ENCODE peak calls at places on chromosomes 6 and 20, in four cellular contexts. P is WTC11, D is SK-N-SH, F is GM12878. J is an unnamed sample.

GRCh38 chr6:35049885-35050284 is 91.3 kb downstream of the TCP11 start:
- DNase-seq in P (no peak), D (peak), F (no peak), J (peak)

GRCh38 chr20:59000326-59000725 is 6.7 kb downstream of the CTSZ start:
- DNase-seq in P (no peak), D (no peak), F (no peak), J (no peak)

GRCh38 chr6:137416376-137417109 is 77.7 kb downstream of the OLIG3 start:
- DNase-seq in P (no peak), D (no peak), F (no peak), J (no peak)

GRCh38 chr20:21901470-21902275 is 196.2 kb downstream of the PAX1 start:
- DNase-seq in P (no peak), D (no peak), F (no peak), J (no peak)

GRCh38 chr6:132841967-132842366 is 27.6 kb downstream of the RPS12 start:
- DNase-seq in P (no peak), D (no peak), F (no peak), J (no peak)

GRCh38 chr6:3227363-3228045 is at the start of gene TUBB2B:
- DNase-seq in P (peak), D (peak), F (no peak), J (no peak)

GRCh38 chr6:132715204-132715603 is 1.3 kb upstream of the VNN1 start:
- DNase-seq in P (peak), D (peak), F (no peak), J (no peak)

GRCh38 chr6:10719386-10720228 is 3.3 kb upstream of the TMEM14C start:
- DNase-seq in P (no peak), D (peak), F (no peak), J (no peak)

GRCh38 chr20:1320902-1321653 is 7.9 kb downstream of the SDCBP2 start:
- DNase-seq in P (no peak), D (no peak), F (no peak), J (no peak)

GRCh38 chr6:45132059-45132458 is 196.1 kb upstream of the RUNX2 start:
- DNase-seq in P (no peak), D (no peak), F (no peak), J (no peak)

GRCh38 chr6:4962905-4963304 is 40.9 kb downstream of the RPP40 start:
- DNase-seq in P (no peak), D (no peak), F (no peak), J (no peak)

GRCh38 chr6:30818426-30818841 is 65.9 kb upstream of the DDR1 start:
- DNase-seq in P (no peak), D (no peak), F (no peak), J (peak)

GRCh38 chr20:51305316-51306052 is 237.0 kb downstream of the NFATC2 start:
- DNase-seq in P (peak), D (no peak), F (no peak), J (no peak)

GRCh38 chr6:169045486-169045885 is 208.2 kb downstream of the THBS2 start:
- DNase-seq in P (no peak), D (no peak), F (no peak), J (no peak)

GRCh38 chr6:18733921-18734550 is 346.9 kb downstream of the RNF144B start:
- DNase-seq in P (no peak), D (no peak), F (no peak), J (no peak)

GRCh38 chr6:43708857-43709653 is 21.5 kb upstream of the MRPS18A start:
- DNase-seq in P (no peak), D (no peak), F (no peak), J (peak)

GRCh38 chr20:32527447-32528055 is 57.6 kb downstream of the NOL4L start:
- DNase-seq in P (no peak), D (peak), F (no peak), J (no peak)

GRCh38 chr6:38404355-38404754 is 235.4 kb downstream of the BTBD9 start:
- DNase-seq in P (no peak), D (no peak), F (peak), J (no peak)

GRCh38 chr6:135830452-135830851 is 21.0 kb upstream of the PDE7B start:
- DNase-seq in P (no peak), D (no peak), F (no peak), J (no peak)

GRCh38 chr6:158324136-158324535 is 11.9 kb downstream of the TULP4 start:
- DNase-seq in P (no peak), D (no peak), F (no peak), J (no peak)

GRCh38 chr20:41697861-41698559 is 79.8 kb upstream of the CHD6 start:
- DNase-seq in P (no peak), D (peak), F (no peak), J (peak)

GRCh38 chr20:58504566-58504965 is 10.6 kb downstream of the APCDD1L start:
- DNase-seq in P (no peak), D (no peak), F (no peak), J (no peak)

GRCh38 chr20:37238426-37238825 is 23.2 kb downstream of the GHRH start:
- DNase-seq in P (no peak), D (no peak), F (no peak), J (no peak)

GRCh38 chr6:106973841-106974336 is 640 bp downstream of the CD24 start:
- DNase-seq in P (peak), D (no peak), F (no peak), J (no peak)

GRCh38 chr6:125144822-125145221 is 8.8 kb upstream of the TPD52L1 start:
- DNase-seq in P (no peak), D (no peak), F (no peak), J (no peak)

GRCh38 chr6:111920581-111920980 is 47.3 kb upstream of the FYN start:
- DNase-seq in P (no peak), D (no peak), F (no peak), J (no peak)

GRCh38 chr6:163389354-163389753 is 25.2 kb upstream of the QKI start:
- DNase-seq in P (no peak), D (no peak), F (no peak), J (no peak)

GRCh38 chr6:152661776-152662175 is 24.6 kb upstream of the SYNE1 start:
- DNase-seq in P (no peak), D (no peak), F (no peak), J (no peak)

GRCh38 chr6:52549428-52549827 is 27.4 kb downstream of the TRAM2 start:
- DNase-seq in P (no peak), D (no peak), F (no peak), J (no peak)

GRCh38 chr6:31581511-31582229 is 554 bp downstream of the LTB start:
- DNase-seq in P (no peak), D (peak), F (no peak), J (no peak)

GRCh38 chr6:126842769-126843168 is 275.7 kb upstream of the RSPO3 start:
- DNase-seq in P (no peak), D (no peak), F (no peak), J (no peak)
- TF ChIP-seq USF1 in P (no peak), D (no peak), F (no peak), J (no peak)

GRCh38 chr6:139542351-139542750 is 167.9 kb upstream of the CITED2 start:
- DNase-seq in P (no peak), D (no peak), F (no peak), J (no peak)

GRCh38 chr6:139540276-139540675 is 165.8 kb upstream of the CITED2 start:
- DNase-seq in P (no peak), D (no peak), F (peak), J (no peak)

GRCh38 chr6:139538366-139538765 is 163.9 kb upstream of the CITED2 start:
- DNase-seq in P (no peak), D (no peak), F (no peak), J (no peak)

GRCh38 chr6:139536751-139537617 is 162.5 kb upstream of the CITED2 start:
- DNase-seq in P (no peak), D (no peak), F (no peak), J (no peak)

GRCh38 chr6:139539852-139540251 is 165.4 kb upstream of the CITED2 start:
- DNase-seq in P (peak), D (peak), F (no peak), J (no peak)
- TF ChIP-seq USF1 in P (no peak), D (no peak), F (no peak), J (no peak)

GRCh38 chr20:16279320-16279719 is 293.9 kb downstream of the KIF16B start:
- DNase-seq in P (peak), D (no peak), F (no peak), J (no peak)
- TF ChIP-seq USF1 in P (no peak), D (no peak), F (no peak), J (no peak)

DNA sequence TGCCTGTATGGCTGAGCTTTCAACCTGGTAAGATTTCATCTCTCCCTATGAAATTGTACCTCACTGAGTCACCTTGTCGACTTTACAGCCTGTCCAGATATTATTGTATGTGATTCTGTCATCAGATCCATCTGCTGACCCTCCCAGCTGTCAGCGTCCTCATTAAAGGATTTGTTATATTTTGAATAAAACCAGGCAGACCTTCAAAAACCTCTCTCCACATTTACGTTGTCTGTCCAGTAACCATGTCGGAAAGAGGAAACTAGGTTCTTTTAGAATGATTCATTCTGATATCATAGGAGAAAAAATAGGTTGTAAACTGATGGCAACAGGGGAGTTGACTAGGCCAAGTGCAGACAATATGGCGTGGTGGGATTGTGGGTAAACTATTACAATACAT is 38.5 kb downstream of the TSPYL4 start:
- DNase-seq in P (no peak), D (no peak), F (no peak), J (no peak)
- TF ChIP-seq USF1 in P (no peak), D (no peak), F (no peak), J (no peak)

GRCh38 chr20:46599227-46599987 is 49.0 kb upstream of the OCSTAMP start:
- DNase-seq in P (no peak), D (no peak), F (no peak), J (no peak)
- TF ChIP-seq USF1 in P (no peak), D (no peak), F (no peak), J (no peak)

J was measured in K562.